ENCODE peak calls at places on chromosome 5, in seven cellular contexts. One of them, this sample, is unnamed.

GRCh38 chr5:135426102-135427082 is 20.8 kb downstream of the DCANP1 start:
- DNase-seq in heart left ventricle: no peak
- DNase-seq in transverse colon: no peak
- DNase-seq in dorsolateral prefrontal cortex: no peak
- DNase-seq in body of pancreas: peak; percentile 43
- DNase-seq in brain microvascular endothelial cell: peak; percentile 49
- DNase-seq in breast epithelium: no peak
- DNase-seq in this sample: peak; percentile 49

GRCh38 chr5:79702606-79703380 is 13.2 kb downstream of the CMYA5 start:
- DNase-seq in dorsolateral prefrontal cortex: no peak
- DNase-seq in breast epithelium: no peak
- DNase-seq in brain microvascular endothelial cell: no peak
- DNase-seq in transverse colon: no peak
- DNase-seq in body of pancreas: peak; percentile 6
- DNase-seq in heart left ventricle: peak; percentile 29
- DNase-seq in this sample: peak; percentile 56

GRCh38 chr5:1420211-1421195 is 24.7 kb downstream of the SLC6A3 start:
- DNase-seq in dorsolateral prefrontal cortex: peak; percentile 30
- DNase-seq in breast epithelium: no peak
- DNase-seq in transverse colon: no peak
- DNase-seq in brain microvascular endothelial cell: no peak
- DNase-seq in body of pancreas: no peak
- DNase-seq in heart left ventricle: no peak
- DNase-seq in this sample: no peak

GRCh38 chr5:138000102-138000723 is 32.7 kb downstream of the FAM13B start:
- DNase-seq in heart left ventricle: no peak
- DNase-seq in body of pancreas: no peak
- DNase-seq in brain microvascular endothelial cell: peak; percentile 78
- DNase-seq in dorsolateral prefrontal cortex: no peak
- DNase-seq in breast epithelium: no peak
- DNase-seq in transverse colon: no peak
- DNase-seq in this sample: peak; percentile 52

GRCh38 chr5:5209101-5209500 is 69.0 kb downstream of the ADAMTS16 start:
- DNase-seq in heart left ventricle: no peak
- DNase-seq in dorsolateral prefrontal cortex: no peak
- DNase-seq in breast epithelium: no peak
- DNase-seq in transverse colon: no peak
- DNase-seq in brain microvascular endothelial cell: no peak
- DNase-seq in body of pancreas: no peak
- DNase-seq in this sample: no peak

GRCh38 chr5:64166201-64166959 is 737 bp downstream of the RNF180 start:
- DNase-seq in heart left ventricle: peak; percentile 22
- DNase-seq in dorsolateral prefrontal cortex: peak; percentile 13
- DNase-seq in body of pancreas: no peak
- DNase-seq in brain microvascular endothelial cell: no peak
- DNase-seq in breast epithelium: no peak
- DNase-seq in transverse colon: no peak
- DNase-seq in this sample: no peak

GRCh38 chr5:1669276-1670155 is 130.1 kb downstream of the MRPL36 start:
- DNase-seq in dorsolateral prefrontal cortex: no peak
- DNase-seq in breast epithelium: no peak
- DNase-seq in heart left ventricle: no peak
- DNase-seq in brain microvascular endothelial cell: no peak
- DNase-seq in body of pancreas: no peak
- DNase-seq in transverse colon: no peak
- DNase-seq in this sample: no peak

GRCh38 chr5:141180313-141180712 is 1.9 kb upstream of the PCDHB16 start:
- DNase-seq in dorsolateral prefrontal cortex: no peak
- DNase-seq in heart left ventricle: no peak
- DNase-seq in body of pancreas: no peak
- DNase-seq in breast epithelium: no peak
- DNase-seq in transverse colon: no peak
- DNase-seq in brain microvascular endothelial cell: no peak
- DNase-seq in this sample: no peak

GRCh38 chr5:51479840-51480239 is 96.6 kb downstream of the ISL1 start:
- DNase-seq in body of pancreas: no peak
- DNase-seq in breast epithelium: no peak
- DNase-seq in heart left ventricle: no peak
- DNase-seq in transverse colon: no peak
- DNase-seq in brain microvascular endothelial cell: no peak
- DNase-seq in dorsolateral prefrontal cortex: no peak
- DNase-seq in this sample: no peak

GRCh38 chr5:7534505-7534904 is 138.6 kb downstream of the ADCY2 start:
- DNase-seq in breast epithelium: no peak
- DNase-seq in transverse colon: no peak
- DNase-seq in brain microvascular endothelial cell: no peak
- DNase-seq in heart left ventricle: no peak
- DNase-seq in dorsolateral prefrontal cortex: no peak
- DNase-seq in body of pancreas: no peak
- DNase-seq in this sample: no peak

GRCh38 chr5:56328753-56329560 is 95.8 kb upstream of the ANKRD55 start:
- DNase-seq in transverse colon: no peak
- DNase-seq in breast epithelium: no peak
- DNase-seq in heart left ventricle: no peak
- DNase-seq in body of pancreas: no peak
- DNase-seq in brain microvascular endothelial cell: no peak
- DNase-seq in dorsolateral prefrontal cortex: no peak
- DNase-seq in this sample: peak; percentile 84

GRCh38 chr5:42518595-42519067 is 95.4 kb downstream of the GHR start:
- DNase-seq in transverse colon: no peak
- DNase-seq in dorsolateral prefrontal cortex: no peak
- DNase-seq in heart left ventricle: no peak
- DNase-seq in body of pancreas: no peak
- DNase-seq in breast epithelium: no peak
- DNase-seq in brain microvascular endothelial cell: no peak
- DNase-seq in this sample: no peak

GRCh38 chr5:139561655-139562451 is 714 bp downstream of the UBE2D2 start:
- DNase-seq in heart left ventricle: peak; percentile 58
- DNase-seq in body of pancreas: peak; percentile 45
- DNase-seq in transverse colon: no peak
- DNase-seq in breast epithelium: no peak
- DNase-seq in brain microvascular endothelial cell: no peak
- DNase-seq in dorsolateral prefrontal cortex: peak; percentile 31
- DNase-seq in this sample: peak; percentile 53

GRCh38 chr5:137822158-137822764 is 45.4 kb upstream of the MYOT start:
- DNase-seq in breast epithelium: no peak
- DNase-seq in heart left ventricle: no peak
- DNase-seq in body of pancreas: peak; percentile 43
- DNase-seq in brain microvascular endothelial cell: peak; percentile 37
- DNase-seq in dorsolateral prefrontal cortex: no peak
- DNase-seq in transverse colon: peak; percentile 45
- DNase-seq in this sample: peak; percentile 28

GRCh38 chr5:100444961-100445360 is 90.2 kb upstream of the FAM174A start:
- DNase-seq in brain microvascular endothelial cell: no peak
- DNase-seq in dorsolateral prefrontal cortex: no peak
- DNase-seq in body of pancreas: no peak
- DNase-seq in transverse colon: no peak
- DNase-seq in breast epithelium: no peak
- DNase-seq in heart left ventricle: no peak
- DNase-seq in this sample: no peak

GRCh38 chr5:142542906-142543305 is 143.0 kb downstream of the FGF1 start:
- DNase-seq in transverse colon: no peak
- DNase-seq in body of pancreas: no peak
- DNase-seq in brain microvascular endothelial cell: no peak
- DNase-seq in dorsolateral prefrontal cortex: no peak
- DNase-seq in breast epithelium: no peak
- DNase-seq in heart left ventricle: peak; percentile 31
- DNase-seq in this sample: no peak

GRCh38 chr5:9325549-9325948 is 220.3 kb downstream of the SEMA5A start:
- DNase-seq in body of pancreas: no peak
- DNase-seq in heart left ventricle: no peak
- DNase-seq in transverse colon: no peak
- DNase-seq in breast epithelium: no peak
- DNase-seq in brain microvascular endothelial cell: no peak
- DNase-seq in dorsolateral prefrontal cortex: no peak
- DNase-seq in this sample: no peak

GRCh38 chr5:8814081-8814480 is 731.8 kb downstream of the SEMA5A start:
- DNase-seq in transverse colon: no peak
- DNase-seq in dorsolateral prefrontal cortex: no peak
- DNase-seq in body of pancreas: no peak
- DNase-seq in breast epithelium: no peak
- DNase-seq in brain microvascular endothelial cell: no peak
- DNase-seq in heart left ventricle: no peak
- DNase-seq in this sample: no peak

GRCh38 chr5:83583859-83584258 is 112.3 kb downstream of the VCAN start:
- DNase-seq in transverse colon: no peak
- DNase-seq in heart left ventricle: no peak
- DNase-seq in breast epithelium: no peak
- DNase-seq in dorsolateral prefrontal cortex: no peak
- DNase-seq in body of pancreas: no peak
- DNase-seq in brain microvascular endothelial cell: no peak
- DNase-seq in this sample: peak; percentile 75

GRCh38 chr5:116621599-116621998 is 47.0 kb upstream of the SEMA6A start:
- DNase-seq in heart left ventricle: no peak
- DNase-seq in brain microvascular endothelial cell: no peak
- DNase-seq in transverse colon: no peak
- DNase-seq in dorsolateral prefrontal cortex: no peak
- DNase-seq in body of pancreas: no peak
- DNase-seq in breast epithelium: no peak
- DNase-seq in this sample: no peak

GRCh38 chr5:91122663-91123062 is 260.5 kb downstream of the ARRDC3 start:
- DNase-seq in heart left ventricle: no peak
- DNase-seq in body of pancreas: no peak
- DNase-seq in dorsolateral prefrontal cortex: no peak
- DNase-seq in brain microvascular endothelial cell: no peak
- DNase-seq in transverse colon: no peak
- DNase-seq in breast epithelium: no peak
- DNase-seq in this sample: no peak

DNA sequence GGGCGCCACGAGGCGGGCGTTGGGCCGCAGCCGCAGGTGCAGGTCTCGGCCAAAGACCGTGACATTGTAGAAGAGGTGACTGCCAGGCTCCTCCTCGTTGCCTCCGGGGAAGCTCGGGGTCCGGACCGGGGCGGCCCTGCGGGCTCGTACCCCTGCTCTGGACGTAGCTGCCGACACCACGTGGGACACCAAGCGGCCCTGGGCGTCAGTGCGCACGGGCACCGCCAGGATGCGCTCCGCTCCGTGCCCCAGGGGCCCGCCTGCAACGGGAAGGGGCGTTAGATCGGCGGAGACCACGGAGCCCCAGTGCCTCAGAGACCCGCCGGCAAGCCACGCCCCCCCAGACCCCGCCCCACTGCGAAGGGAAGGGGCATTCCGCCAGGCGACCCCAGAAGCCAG is 1.4 kb downstream of the ADAMTS2 start:
- DNase-seq in breast epithelium: no peak
- DNase-seq in body of pancreas: no peak
- DNase-seq in dorsolateral prefrontal cortex: no peak
- DNase-seq in brain microvascular endothelial cell: peak; percentile 27
- DNase-seq in transverse colon: peak; percentile 21
- DNase-seq in heart left ventricle: no peak
- DNase-seq in this sample: no peak
- TF ChIP-seq CTCF in breast epithelium: peak; percentile 27
- TF ChIP-seq CTCF in body of pancreas: peak; percentile 24
- TF ChIP-seq CTCF in dorsolateral prefrontal cortex: no peak
- TF ChIP-seq CTCF in brain microvascular endothelial cell: peak; percentile 45
- TF ChIP-seq CTCF in transverse colon: peak; percentile 31
- TF ChIP-seq CTCF in heart left ventricle: peak; percentile 32
- TF ChIP-seq CTCF in this sample: no peak

DNA sequence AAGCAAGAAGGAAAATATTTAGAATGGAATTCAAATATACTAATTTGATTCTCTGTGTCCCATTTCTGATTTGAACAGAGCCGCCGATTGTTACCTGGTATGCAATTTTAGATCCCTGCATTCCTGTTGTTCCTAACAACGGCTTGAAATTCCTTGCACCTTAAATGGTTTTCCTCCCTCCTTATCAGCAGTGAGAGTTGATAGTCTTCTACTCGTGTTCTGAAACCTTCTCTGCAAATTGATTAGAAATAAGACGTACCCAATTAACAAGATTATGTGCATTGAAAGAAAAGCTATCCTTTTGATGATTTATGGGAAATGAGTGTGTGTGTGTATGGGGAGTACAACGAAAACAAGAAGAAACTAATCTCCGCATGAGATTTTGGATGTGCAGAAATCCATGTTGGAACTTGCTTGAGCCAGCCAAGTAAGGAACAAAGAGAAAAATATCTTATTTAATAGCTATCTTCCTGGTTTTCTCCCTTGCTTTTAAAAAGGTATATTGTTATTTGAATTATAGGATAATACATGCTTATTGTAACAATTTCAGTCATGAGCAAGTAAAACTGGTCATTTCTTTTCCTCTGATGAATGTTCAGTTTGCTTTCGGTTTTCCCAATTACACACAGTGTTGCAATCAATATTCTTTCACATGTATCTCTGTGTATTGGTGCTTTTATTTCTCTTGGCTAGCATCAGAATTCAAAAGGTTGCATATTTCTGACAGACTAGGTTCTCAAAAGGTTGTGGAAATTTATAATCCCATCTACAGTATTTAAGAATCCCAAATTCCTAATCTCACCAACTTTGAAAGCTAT is 211.1 kb upstream of the ACTBL2 start:
- DNase-seq in brain microvascular endothelial cell: no peak
- DNase-seq in breast epithelium: no peak
- DNase-seq in transverse colon: no peak
- DNase-seq in body of pancreas: no peak
- DNase-seq in dorsolateral prefrontal cortex: no peak
- DNase-seq in heart left ventricle: no peak
- DNase-seq in this sample: peak; percentile 68
- H3K27ac ChIP-seq in brain microvascular endothelial cell: peak overlapping the region; percentile 97
- H3K27ac ChIP-seq in breast epithelium: peak overlapping the region; percentile 70
- H3K27ac ChIP-seq in transverse colon: peak overlapping the region; percentile 24
- H3K27ac ChIP-seq in body of pancreas: no peak overlapping the region
- H3K27ac ChIP-seq in dorsolateral prefrontal cortex: peak overlapping the region; percentile 87
- H3K27ac ChIP-seq in heart left ventricle: peak overlapping the region; percentile 58
- H3K27ac ChIP-seq in this sample: peak overlapping the region; percentile 90

GRCh38 chr5:152514827-152515397 is 109.8 kb upstream of the NMUR2 start:
- DNase-seq in heart left ventricle: no peak
- DNase-seq in breast epithelium: no peak
- DNase-seq in body of pancreas: no peak
- DNase-seq in transverse colon: no peak
- DNase-seq in brain microvascular endothelial cell: no peak
- DNase-seq in dorsolateral prefrontal cortex: no peak
- DNase-seq in this sample: peak; percentile 5
- TF ChIP-seq CTCF in heart left ventricle: peak; percentile 20
- TF ChIP-seq CTCF in breast epithelium: no peak
- TF ChIP-seq CTCF in body of pancreas: peak; percentile 31
- TF ChIP-seq CTCF in transverse colon: no peak
- TF ChIP-seq CTCF in brain microvascular endothelial cell: peak; percentile 39
- TF ChIP-seq CTCF in dorsolateral prefrontal cortex: peak; percentile 47
- TF ChIP-seq CTCF in this sample: peak; percentile 40

GRCh38 chr5:126477281-126477680 is 54.1 kb downstream of the GRAMD2B start:
- DNase-seq in body of pancreas: no peak
- DNase-seq in heart left ventricle: no peak
- DNase-seq in brain microvascular endothelial cell: peak; percentile 20
- DNase-seq in transverse colon: no peak
- DNase-seq in breast epithelium: no peak
- DNase-seq in dorsolateral prefrontal cortex: no peak
- DNase-seq in this sample: no peak

GRCh38 chr5:126481243-126481642 is 58.0 kb downstream of the GRAMD2B start:
- DNase-seq in brain microvascular endothelial cell: no peak
- DNase-seq in heart left ventricle: no peak
- DNase-seq in body of pancreas: no peak
- DNase-seq in breast epithelium: no peak
- DNase-seq in transverse colon: no peak
- DNase-seq in dorsolateral prefrontal cortex: no peak
- DNase-seq in this sample: no peak

GRCh38 chr5:126480824-126481223 is 57.6 kb downstream of the GRAMD2B start:
- DNase-seq in dorsolateral prefrontal cortex: no peak
- DNase-seq in transverse colon: no peak
- DNase-seq in breast epithelium: no peak
- DNase-seq in heart left ventricle: no peak
- DNase-seq in brain microvascular endothelial cell: no peak
- DNase-seq in body of pancreas: no peak
- DNase-seq in this sample: no peak

GRCh38 chr5:126477681-126478117 is 54.5 kb downstream of the GRAMD2B start:
- DNase-seq in transverse colon: no peak
- DNase-seq in brain microvascular endothelial cell: no peak
- DNase-seq in body of pancreas: no peak
- DNase-seq in heart left ventricle: no peak
- DNase-seq in dorsolateral prefrontal cortex: no peak
- DNase-seq in breast epithelium: no peak
- DNase-seq in this sample: no peak

GRCh38 chr5:126479810-126480209 is 56.6 kb downstream of the GRAMD2B start:
- DNase-seq in heart left ventricle: no peak
- DNase-seq in breast epithelium: no peak
- DNase-seq in body of pancreas: no peak
- DNase-seq in brain microvascular endothelial cell: no peak
- DNase-seq in transverse colon: no peak
- DNase-seq in dorsolateral prefrontal cortex: no peak
- DNase-seq in this sample: no peak
- H3K27ac ChIP-seq in heart left ventricle: peak overlapping the region; percentile 34
- H3K27ac ChIP-seq in breast epithelium: peak overlapping the region; percentile 78
- H3K27ac ChIP-seq in body of pancreas: no peak overlapping the region
- H3K27ac ChIP-seq in brain microvascular endothelial cell: no peak overlapping the region
- H3K27ac ChIP-seq in transverse colon: no peak overlapping the region
- H3K27ac ChIP-seq in dorsolateral prefrontal cortex: peak overlapping the region; percentile 88
- H3K27ac ChIP-seq in this sample: no peak overlapping the region

This sample was measured in mammary epithelial cell.